ENCODE peak calls at places on chromosomes 1 and 21, in seven cellular contexts. Y is Peyer's patch; C is tibial artery; U is CD8-positive, alpha-beta memory T cell; G is pancreas; V is ovary; B is PC-9. R is an unnamed sample.

GRCh38 chr1:151197863-151198253 is 494 bp upstream of the PIP5K1A start:
- DNase-seq in G (no peak), C (peak; percentile 29), B (peak; percentile 86), Y (peak; percentile 56), U (no peak), V (no peak), R (no peak)

GRCh38 chr1:44842415-44842762 is 664 bp downstream of the PTCH2 start:
- DNase-seq in C (no peak), Y (no peak), G (no peak), B (no peak), U (no peak), V (no peak), R (no peak)

GRCh38 chr21:36792505-36792967 is 93.6 kb downstream of the SIM2 start:
- DNase-seq in U (no peak), C (no peak), G (no peak), B (peak; percentile 52), V (no peak), Y (no peak), R (no peak)

GRCh38 chr21:28272272-28272992 is 720.2 kb downstream of the LTN1 start:
- DNase-seq in V (no peak), U (no peak), B (no peak), Y (no peak), C (no peak), G (no peak), R (no peak)

GRCh38 chr21:45076245-45076661 is 1.9 kb downstream of the ADARB1 start:
- DNase-seq in C (no peak), V (no peak), B (no peak), Y (no peak), G (no peak), U (no peak), R (no peak)

GRCh38 chr1:243882276-243882675 is 32.2 kb upstream of the AKT3 start:
- DNase-seq in V (no peak), G (no peak), C (no peak), U (no peak), Y (no peak), B (no peak), R (no peak)

GRCh38 chr21:33608559-33608958 is 20.1 kb upstream of the DONSON start:
- DNase-seq in U (no peak), V (no peak), C (no peak), B (no peak), Y (no peak), G (no peak), R (no peak)

GRCh38 chr1:2432519-2432918 is 20.2 kb upstream of the PEX10 start:
- DNase-seq in U (no peak), G (no peak), B (no peak), C (no peak), Y (no peak), V (no peak), R (no peak)

GRCh38 chr1:222028151-222028550 is 286.3 kb upstream of the DUSP10 start:
- DNase-seq in G (no peak), B (no peak), C (no peak), V (no peak), Y (no peak), U (no peak), R (no peak)

GRCh38 chr1:156893048-156893953 is at the start of gene PEAR1:
- DNase-seq in G (no peak), Y (no peak), U (no peak), B (no peak), C (peak; percentile 78), V (peak; percentile 77), R (no peak)

GRCh38 chr1:21909787-21910503 is 27.2 kb downstream of the HSPG2 start:
- DNase-seq in V (peak; percentile 69), Y (no peak), U (no peak), B (no peak), G (no peak), C (peak; percentile 94), R (no peak)

GRCh38 chr1:65056866-65057265 is 90.5 kb upstream of the JAK1 start:
- DNase-seq in V (no peak), G (no peak), C (no peak), Y (no peak), B (no peak), U (no peak), R (no peak)
- H3K27ac ChIP-seq in V (no peak overlapping the region), G (no peak overlapping the region), C (no peak overlapping the region), Y (no peak overlapping the region), B (no peak overlapping the region), U (no peak overlapping the region), R (no peak overlapping the region)

GRCh38 chr1:67647036-67647798 is 37.8 kb upstream of the GADD45A start:
- DNase-seq in V (no peak), Y (no peak), B (no peak), U (no peak), C (no peak), G (peak; percentile 33), R (peak; percentile 74)

GRCh38 chr1:67646145-67647035 is 38.6 kb upstream of the GADD45A start:
- DNase-seq in Y (no peak), V (peak; percentile 43), B (peak; percentile 49), U (no peak), G (peak; percentile 38), C (peak; percentile 70), R (peak; percentile 65)

GRCh38 chr1:67639336-67639735 is 45.7 kb upstream of the GADD45A start:
- DNase-seq in C (no peak), G (no peak), V (no peak), B (no peak), Y (no peak), U (no peak), R (no peak)

GRCh38 chr1:67645495-67646144 is 39.4 kb upstream of the GADD45A start:
- DNase-seq in U (no peak), G (peak; percentile 78), V (peak; percentile 66), B (no peak), C (peak; percentile 93), Y (peak; percentile 81), R (peak; percentile 67)

DNA sequence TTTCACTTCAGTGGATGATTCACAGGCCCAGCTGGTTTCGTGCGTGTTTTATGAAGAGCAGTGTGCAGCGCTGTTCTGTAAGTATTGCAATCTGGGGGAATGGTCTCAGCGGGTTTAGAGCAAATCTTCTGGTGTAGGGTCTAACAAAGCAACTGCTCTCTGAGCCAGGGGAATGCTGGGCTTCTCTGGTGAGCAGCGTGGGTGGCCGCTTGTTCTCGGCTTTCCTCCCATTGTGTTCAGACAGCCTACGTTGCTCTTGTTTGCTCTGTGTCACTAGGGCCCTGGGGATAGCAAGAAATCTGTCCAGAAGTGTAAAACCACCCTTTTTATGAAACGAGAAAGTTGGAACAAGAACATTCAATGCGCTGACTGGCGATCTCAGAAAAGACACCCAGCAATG is 42.3 kb upstream of the GADD45A start:
- DNase-seq in B (no peak), C (no peak), Y (no peak), U (no peak), V (no peak), G (no peak), R (no peak)
- H3K4me3 ChIP-seq in B (no peak overlapping the region), C (no peak overlapping the region), Y (no peak overlapping the region), U (no peak overlapping the region), V (no peak overlapping the region), G (no peak overlapping the region), R (no peak overlapping the region)

DNA sequence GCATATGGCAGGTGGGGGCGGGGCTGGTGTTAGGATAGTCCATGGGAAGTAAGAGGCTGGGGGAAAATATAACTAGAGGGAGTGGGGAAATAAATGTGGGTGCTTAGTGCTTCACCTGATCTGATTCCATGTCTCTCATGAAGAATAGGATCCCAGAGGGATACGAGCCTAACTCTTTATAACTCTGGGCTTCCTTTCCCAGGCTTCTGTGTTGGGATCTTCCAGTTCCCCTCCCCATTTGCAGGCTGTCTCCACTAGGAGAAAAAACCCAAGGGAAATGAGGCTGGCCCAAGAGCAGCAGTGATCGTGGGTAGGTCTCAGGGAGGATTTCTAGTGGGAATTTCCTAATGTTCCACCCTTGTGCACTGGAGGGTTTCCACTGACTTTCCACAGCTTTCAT is 1.6 kb downstream of the KCNJ9 start:
- DNase-seq in B (no peak), C (no peak), V (no peak), G (no peak), Y (no peak), U (no peak), R (no peak)
- H3K27ac ChIP-seq in B (no peak overlapping the region), C (no peak overlapping the region), V (no peak overlapping the region), G (no peak overlapping the region), Y (no peak overlapping the region), U (no peak overlapping the region), R (no peak overlapping the region)

GRCh38 chr1:8420318-8420717 is 102.4 kb downstream of the SLC45A1 start:
- DNase-seq in U (no peak), Y (peak; percentile 54), V (no peak), C (no peak), B (no peak), G (no peak), R (no peak)

GRCh38 chr1:8418301-8418700 is 100.4 kb downstream of the SLC45A1 start:
- DNase-seq in V (no peak), C (no peak), B (no peak), G (no peak), Y (no peak), U (no peak), R (no peak)

GRCh38 chr1:8419172-8419571 is 101.3 kb downstream of the SLC45A1 start:
- DNase-seq in Y (no peak), C (no peak), U (no peak), G (no peak), B (no peak), V (no peak), R (no peak)

GRCh38 chr1:8421721-8422120 is 103.8 kb downstream of the SLC45A1 start:
- DNase-seq in B (no peak), C (no peak), V (no peak), Y (no peak), U (no peak), G (no peak), R (no peak)

DNA sequence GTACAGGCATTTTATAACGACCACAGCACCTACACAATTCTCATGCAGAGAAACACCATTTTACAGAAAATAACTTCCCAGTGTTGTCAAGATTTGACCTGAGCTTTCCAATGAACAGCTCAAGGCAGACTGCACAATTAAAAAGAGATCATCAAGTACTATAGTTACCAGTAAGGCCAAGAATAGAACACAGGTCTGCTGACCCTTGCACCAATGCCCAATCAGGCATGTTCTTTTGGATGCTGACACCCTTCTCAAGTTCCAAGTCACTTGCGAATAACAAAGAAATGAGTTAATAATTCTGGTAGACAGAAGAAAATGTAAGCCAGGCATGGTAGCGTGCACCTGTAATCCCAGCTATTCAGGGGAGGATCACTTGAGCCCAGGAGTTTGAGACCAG is 101.9 kb downstream of the SLC45A1 start:
- DNase-seq in G (no peak), Y (no peak), U (no peak), C (no peak), B (no peak), V (no peak), R (no peak)
- H3K4me3 ChIP-seq in G (peak overlapping the region; percentile 79), Y (peak overlapping the region; percentile 67), U (no peak overlapping the region), C (peak overlapping the region; percentile 73), B (no peak overlapping the region), V (peak overlapping the region; percentile 77), R (peak overlapping the region; percentile 70)

GRCh38 chr1:15573477-15573876 is 11.4 kb downstream of the AGMAT start:
- DNase-seq in Y (no peak), B (no peak), C (no peak), U (no peak), V (no peak), G (no peak), R (no peak)
- H3K27ac ChIP-seq in Y (no peak overlapping the region), B (no peak overlapping the region), C (no peak overlapping the region), U (no peak overlapping the region), V (no peak overlapping the region), G (no peak overlapping the region), R (no peak overlapping the region)

R was measured in right lobe of liver.